ENCODE peak calls at places on chromosomes 12 and 14, in five cellular contexts. E is neuronal stem cell, C is mesenchymal stem cell, P is H1, N is H9. Q is an unnamed sample.

GRCh38 chr12:76455582-76456345 is 103.8 kb downstream of the OSBPL8 start:
- DNase-seq in N (no peak), P (no peak), C (peak), E (peak), Q (peak)

GRCh38 chr14:51638071-51638944 is 13.4 kb upstream of the FRMD6 start:
- DNase-seq in E (no peak), N (peak), P (no peak), C (no peak), Q (peak)

GRCh38 chr14:75257241-75257640 is 21.4 kb upstream of the FOS start:
- DNase-seq in P (no peak), C (peak), E (no peak), N (no peak), Q (peak)

GRCh38 chr12:108804361-108804949 is 52.9 kb downstream of the SSH1 start:
- DNase-seq in P (no peak), N (no peak), E (no peak), C (peak), Q (no peak)

GRCh38 chr12:2553388-2554126 is 241.2 kb upstream of the FKBP4 start:
- DNase-seq in P (no peak), N (no peak), C (no peak), E (no peak), Q (no peak)

GRCh38 chr12:88833641-88834116 is 253.4 kb upstream of the KITLG start:
- DNase-seq in E (no peak), C (peak), N (no peak), P (no peak), Q (no peak)

GRCh38 chr12:9718968-9719367 is 13.9 kb downstream of the CLECL1 start:
- DNase-seq in E (no peak), P (no peak), C (no peak), N (no peak), Q (no peak)

GRCh38 chr12:3034067-3034750 is 43.0 kb upstream of the TSPAN9 start:
- DNase-seq in P (peak), E (peak), C (peak), N (peak), Q (peak)

GRCh38 chr14:100827751-100828447 is 2.0 kb downstream of the MEG3 start:
- DNase-seq in C (no peak), P (no peak), E (no peak), N (no peak), Q (no peak)

GRCh38 chr12:132718644-132719043 is 8.0 kb downstream of the PGAM5 start:
- DNase-seq in E (no peak), P (no peak), N (no peak), C (no peak), Q (no peak)

GRCh38 chr12:43292699-43293098 is 259.3 kb downstream of the ADAMTS20 start:
- DNase-seq in P (no peak), N (no peak), E (no peak), C (peak), Q (no peak)

GRCh38 chr14:69037790-69038448 is 58.8 kb upstream of the ACTN1 start:
- DNase-seq in N (peak), C (peak), P (no peak), E (no peak), Q (no peak)

GRCh38 chr14:101519090-101519489 is 42.2 kb upstream of the DIO3 start:
- DNase-seq in C (no peak), E (no peak), P (no peak), N (no peak), Q (no peak)

GRCh38 chr14:40164083-40164482 is 731.9 kb upstream of the FBXO33 start:
- DNase-seq in E (no peak), N (no peak), P (no peak), C (no peak), Q (no peak)

GRCh38 chr12:93823616-93824410 is 146.6 kb downstream of the CRADD start:
- DNase-seq in C (no peak), N (no peak), P (no peak), E (no peak), Q (no peak)

GRCh38 chr12:122981036-122981471 is 573 bp downstream of the ARL6IP4 start:
- DNase-seq in N (no peak), E (no peak), C (peak), P (no peak), Q (no peak)

GRCh38 chr14:69945905-69946304 is 66.7 kb downstream of the SMOC1 start:
- DNase-seq in E (no peak), C (no peak), P (no peak), N (no peak), Q (no peak)

GRCh38 chr12:7395950-7396349 is 48.0 kb downstream of the CD163L1 start:
- DNase-seq in N (no peak), E (no peak), C (peak), P (no peak), Q (no peak)

GRCh38 chr14:72699852-72700257 is 194.0 kb downstream of the DPF3 start:
- DNase-seq in C (peak), N (no peak), E (no peak), P (no peak), Q (peak)

GRCh38 chr12:95195122-95195521 is 22.1 kb downstream of the FGD6 start:
- DNase-seq in E (no peak), N (peak), C (no peak), P (no peak), Q (no peak)

GRCh38 chr12:91529829-91530228 is 347.2 kb upstream of the DCN start:
- DNase-seq in E (no peak), N (no peak), C (no peak), P (no peak), Q (no peak)

GRCh38 chr12:131250028-131250950 is 296.6 kb downstream of the ADGRD1 start:
- DNase-seq in C (no peak), E (no peak), P (no peak), N (no peak), Q (no peak)

GRCh38 chr12:119302334-119303132 is 32.0 kb upstream of the CCDC60 start:
- DNase-seq in E (peak), P (no peak), N (no peak), C (no peak), Q (no peak)

GRCh38 chr12:112188130-112188830 is 62.9 kb downstream of the TRAFD1 start:
- DNase-seq in P (no peak), C (no peak), N (no peak), E (no peak), Q (no peak)

GRCh38 chr14:106436310-106436905 is 910.0 kb downstream of the TMEM121 start:
- DNase-seq in N (no peak), P (no peak), C (no peak), E (no peak), Q (peak)

GRCh38 chr14:69643430-69644200 is 32.2 kb downstream of the SUSD6 start:
- DNase-seq in C (no peak), N (no peak), P (no peak), E (no peak), Q (no peak)

GRCh38 chr14:91732859-91733477 is 1.1 kb upstream of the CATSPERB start:
- DNase-seq in P (no peak), C (no peak), E (no peak), N (no peak), Q (no peak)

GRCh38 chr12:13044859-13045384 is 741 bp downstream of the FAM234B start:
- DNase-seq in N (no peak), P (no peak), E (no peak), C (peak), Q (no peak)

GRCh38 chr12:67069451-67070306 is 199.5 kb upstream of the CAND1 start:
- DNase-seq in N (peak), P (peak), E (peak), C (peak), Q (peak)

GRCh38 chr14:67162390-67162789 is 26.9 kb upstream of the GARIN2 start:
- DNase-seq in P (no peak), C (no peak), N (no peak), E (no peak), Q (no peak)
- H3K23ac ChIP-seq in P (no peak), C (no peak), N (no peak), E (no peak), Q (no peak)

DNA sequence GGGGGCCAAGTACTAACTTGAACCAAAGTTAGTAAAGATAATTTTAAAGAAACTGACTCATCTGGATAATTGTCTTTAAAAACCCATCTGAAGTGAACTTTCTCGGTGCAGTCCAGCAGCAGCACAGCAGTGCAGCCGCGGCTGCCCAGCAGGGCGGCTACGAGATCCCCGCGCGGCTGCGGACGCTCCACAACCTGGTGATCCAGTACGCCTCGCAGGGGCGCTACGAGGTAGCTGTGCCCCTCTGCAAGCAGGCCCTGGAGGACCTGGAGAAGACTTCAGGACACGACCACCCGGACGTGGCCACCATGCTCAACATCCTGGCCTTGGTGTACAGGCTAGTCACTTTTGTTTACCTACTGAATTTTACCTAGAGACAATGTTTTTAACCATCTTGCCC is 33.6 kb downstream of the KLC1 start:
- DNase-seq in N (no peak), P (no peak), C (no peak), E (no peak), Q (no peak)
- H2BK12ac ChIP-seq in N (no peak), P (no peak), C (no peak), E (no peak), Q (no peak)

DNA sequence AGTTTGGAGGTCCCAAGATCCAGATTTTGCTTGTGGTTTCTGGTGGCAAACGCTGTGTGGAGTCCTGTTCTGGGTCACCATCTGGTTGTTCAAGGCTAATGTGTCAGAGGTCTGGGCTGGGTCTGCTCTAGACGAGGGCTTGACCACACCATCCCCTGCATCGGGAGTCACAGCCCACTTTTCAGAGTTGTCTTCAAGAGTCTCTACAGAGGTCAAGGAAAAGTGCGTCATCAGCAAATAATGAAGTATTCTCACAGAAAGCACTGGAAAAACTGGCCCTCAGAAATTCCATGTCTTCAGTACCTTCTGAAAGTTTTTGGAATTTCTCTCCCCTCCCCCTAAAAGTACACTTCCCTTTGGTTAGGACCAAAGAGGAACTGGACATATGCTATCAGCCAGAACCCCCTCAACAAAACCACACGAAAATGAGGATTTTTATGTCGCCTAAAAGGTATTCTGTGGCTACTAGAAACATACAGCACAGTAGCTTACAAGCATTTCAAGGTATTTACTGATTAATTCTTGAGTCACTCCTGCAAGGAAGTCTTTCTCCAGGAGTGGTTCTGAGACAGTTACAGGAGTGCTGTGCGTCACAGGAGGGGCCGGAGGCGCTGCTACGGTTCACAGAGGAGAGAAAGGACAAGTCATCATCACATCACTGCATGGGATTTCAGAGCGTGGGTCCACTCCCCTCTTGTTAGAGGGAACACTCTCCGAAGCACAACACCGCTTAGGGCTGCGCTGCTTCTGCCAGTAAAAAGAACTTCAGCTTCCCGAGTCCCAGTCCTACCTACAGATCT is 35.4 kb downstream of the RAD52 start:
- DNase-seq in C (peak), E (no peak), N (no peak), P (no peak), Q (peak)
- H2BK5ac ChIP-seq in C (no peak), E (no peak), N (no peak), P (no peak), Q (no peak)

DNA sequence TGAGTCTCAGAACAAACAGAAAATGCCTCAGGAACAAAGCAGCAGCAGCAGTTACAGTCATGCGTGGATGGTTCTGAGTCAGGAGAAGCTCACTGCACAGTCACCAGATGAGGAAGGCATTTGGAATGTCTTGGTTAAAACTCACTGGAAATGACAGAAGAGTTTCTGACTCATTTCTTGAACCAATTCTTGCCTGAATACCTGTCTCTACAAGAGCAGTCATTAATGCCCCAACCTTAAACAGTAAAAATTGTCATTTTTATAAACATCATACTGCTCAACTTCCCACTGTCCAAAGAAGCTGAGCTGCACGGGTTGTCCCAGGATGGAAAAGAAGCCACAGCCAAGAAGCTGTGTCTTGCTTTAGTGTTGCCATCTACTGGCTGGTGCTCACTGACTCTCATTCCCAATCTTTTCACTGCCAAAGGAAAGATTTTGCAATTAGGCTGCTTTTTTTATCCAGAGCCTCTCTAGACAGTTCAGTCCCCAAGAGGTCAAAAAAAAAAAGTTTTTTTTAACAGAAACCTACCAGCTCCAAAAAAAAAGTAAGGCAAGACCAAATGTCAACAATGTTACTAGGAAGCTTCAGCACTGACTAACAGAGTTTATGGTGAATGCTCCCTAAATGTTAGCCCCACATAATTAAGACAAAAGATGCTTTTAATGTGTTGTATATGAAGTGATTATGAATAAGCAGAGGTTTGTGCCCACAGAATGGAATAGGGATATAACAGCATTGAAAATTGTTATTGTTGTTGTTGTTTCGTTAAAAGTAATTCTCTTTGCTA is 40.4 kb downstream of the KICS2 start:
- DNase-seq in P (no peak), C (peak), N (peak), E (peak), Q (peak)
- H3K23ac ChIP-seq in P (no peak), C (no peak), N (no peak), E (no peak), Q (no peak)